ENCODE peak calls at places on chromosomes 2 and 18, in ten cellular contexts. G is HFF-Myc; S is progenitor cell of endocrine pancreas; R is H7; U is stimulated activated CD4-positive, alpha-beta T cell treated with anti-CD3 and anti-CD28 coated beads, Interleukin-2, amount 100 ng/mL, for 48 hours; D is NCI-H1694 treated with DMSO at 0.1 percent for 48 hours; I is AG20443; Z is fibroblast of pulmonary artery; W is activated CD4-positive, alpha-beta T cell treated with anti-CD3 and anti-CD28 coated beads for 4 hours; K is dorsolateral prefrontal cortex. Y is an unnamed sample.

GRCh38 chr2:29317801-29318485 is 202.7 kb downstream of the CLIP4 start:
- DNase-seq in G (no peak), S (no peak), R (no peak), U (no peak), D (no peak), I (no peak), Z (no peak), W (no peak), K (no peak), Y (peak; percentile 32)

GRCh38 chr2:201182650-201183372 is at the start of gene CASP10:
- DNase-seq in G (peak; percentile 36), S (no peak), R (peak; percentile 61), U (no peak), D (no peak), I (peak; percentile 69), Z (peak; percentile 86), W (peak; percentile 31), K (no peak), Y (peak; percentile 77)

GRCh38 chr2:207163053-207163814 is 2.5 kb downstream of the KLF7 start:
- DNase-seq in G (peak; percentile 72), S (no peak), R (no peak), U (no peak), D (no peak), I (peak; percentile 56), Z (peak; percentile 91), W (peak; percentile 38), K (no peak), Y (peak; percentile 88)

GRCh38 chr2:6791682-6792081 is 74.0 kb downstream of the CMPK2 start:
- DNase-seq in G (no peak), S (no peak), R (peak; percentile 65), U (no peak), D (no peak), I (no peak), Z (no peak), W (no peak), K (no peak), Y (no peak)

GRCh38 chr2:53724511-53724910 is 43.1 kb upstream of the CHAC2 start:
- DNase-seq in G (no peak), S (no peak), R (no peak), U (no peak), D (no peak), I (no peak), Z (peak; percentile 61), W (no peak), K (no peak), Y (no peak)

GRCh38 chr2:6924101-6924917 is 7.1 kb downstream of the RNF144A start:
- DNase-seq in G (no peak), S (no peak), R (no peak), U (no peak), D (no peak), I (no peak), Z (no peak), W (no peak), K (no peak), Y (peak; percentile 12)

GRCh38 chr2:96769816-96770215 is 9.1 kb downstream of the CNNM4 start:
- DNase-seq in G (no peak), S (no peak), R (peak; percentile 24), U (no peak), D (no peak), I (peak; percentile 38), Z (no peak), W (no peak), K (peak; percentile 62), Y (peak; percentile 55)

GRCh38 chr2:174925046-174925784 is 80.0 kb downstream of the CHN1 start:
- DNase-seq in G (no peak), S (no peak), R (no peak), U (no peak), D (no peak), I (no peak), Z (no peak), W (no peak), K (no peak), Y (no peak)

GRCh38 chr2:191167766-191168165 is 17.0 kb upstream of the STAT4 start:
- DNase-seq in G (peak; percentile 87), S (no peak), R (no peak), U (no peak), D (no peak), I (peak; percentile 53), Z (peak; percentile 92), W (no peak), K (no peak), Y (no peak)

GRCh38 chr2:144603334-144603733 is 83.4 kb upstream of the ZEB2 start:
- DNase-seq in G (no peak), S (no peak), R (no peak), U (no peak), D (no peak), I (no peak), Z (no peak), W (no peak), K (no peak), Y (no peak)

GRCh38 chr18:63564021-63564420 is 21.9 kb downstream of the SERPINB12 start:
- DNase-seq in G (no peak), S (no peak), R (no peak), U (no peak), D (no peak), I (no peak), Z (no peak), W (no peak), K (no peak), Y (no peak)

GRCh38 chr18:44507729-44508325 is 172.9 kb upstream of the SETBP1 start:
- DNase-seq in G (no peak), S (no peak), R (no peak), U (no peak), D (no peak), I (no peak), Z (peak; percentile 78), W (no peak), K (no peak), Y (peak; percentile 87)

GRCh38 chr2:242031481-242032019 is 162.0 kb downstream of the RTP5 start:
- DNase-seq in G (peak; percentile 26), S (no peak), R (no peak), U (peak; percentile 7), D (no peak), I (peak; percentile 90), Z (peak; percentile 52), W (peak; percentile 58), K (peak; percentile 2), Y (no peak)

GRCh38 chr2:163341426-163341825 is 394.4 kb downstream of the FIGN start:
- DNase-seq in G (no peak), S (no peak), R (no peak), U (no peak), D (no peak), I (no peak), Z (peak; percentile 60), W (no peak), K (no peak), Y (no peak)

GRCh38 chr2:145350011-145350410 is 830.1 kb upstream of the ZEB2 start:
- DNase-seq in G (no peak), S (no peak), R (no peak), U (no peak), D (no peak), I (peak; percentile 79), Z (peak; percentile 51), W (no peak), K (no peak), Y (no peak)

GRCh38 chr2:88933980-88934379 is 242.5 kb downstream of the RPIA start:
- DNase-seq in G (no peak), S (no peak), R (no peak), U (no peak), D (no peak), I (no peak), Z (no peak), W (no peak), K (no peak), Y (no peak)

GRCh38 chr2:67008114-67008513 is 389.0 kb upstream of the ETAA1 start:
- DNase-seq in G (no peak), S (no peak), R (no peak), U (no peak), D (no peak), I (no peak), Z (no peak), W (no peak), K (no peak), Y (no peak)

GRCh38 chr2:226711606-226712296 is 87.9 kb downstream of the IRS1 start:
- DNase-seq in G (no peak), S (no peak), R (no peak), U (no peak), D (no peak), I (no peak), Z (no peak), W (no peak), K (no peak), Y (no peak)

GRCh38 chr2:182941939-182942338 is 75.5 kb upstream of the FRZB start:
- DNase-seq in G (peak; percentile 14), S (no peak), R (no peak), U (no peak), D (no peak), I (no peak), Z (no peak), W (no peak), K (no peak), Y (no peak)

GRCh38 chr2:84719434-84719833 is 161.4 kb downstream of the TRABD2A start:
- DNase-seq in G (no peak), S (no peak), R (no peak), U (no peak), D (no peak), I (no peak), Z (no peak), W (no peak), K (no peak), Y (no peak)

GRCh38 chr2:11833601-11834000 is 87.2 kb downstream of the LPIN1 start:
- DNase-seq in G (peak; percentile 37), S (no peak), R (no peak), U (no peak), D (no peak), I (peak; percentile 85), Z (peak; percentile 32), W (no peak), K (no peak), Y (no peak)

GRCh38 chr18:50013363-50014138 is 181.4 kb downstream of the MYO5B start:
- DNase-seq in G (no peak), S (no peak), R (no peak), U (no peak), D (no peak), I (no peak), Z (no peak), W (no peak), K (no peak), Y (no peak)

GRCh38 chr2:176106636-176107539 is at the start of gene HOXD11:
- DNase-seq in G (no peak), S (no peak), R (peak; percentile 88), U (no peak), D (peak; percentile 41), I (peak; percentile 61), Z (peak; percentile 23), W (no peak), K (no peak), Y (no peak)

GRCh38 chr2:191030521-191031154 is 16.7 kb upstream of the STAT1 start:
- DNase-seq in G (no peak), S (no peak), R (peak; percentile 56), U (no peak), D (peak; percentile 55), I (peak; percentile 41), Z (peak; percentile 68), W (peak; percentile 51), K (no peak), Y (peak; percentile 53)